ENCODE peak calls at places on chromosome 11, in five cellular contexts. E is pancreas, C is mesenteric fat pad, I is HEK293T, H is right cardiac atrium. U is an unnamed sample.

GRCh38 chr11:8813658-8814057 is 97.3 kb upstream of the AKIP1 start:
- DNase-seq in E (peak; percentile 69), C (no peak), I (peak; percentile 83), H (peak; percentile 75), U (peak; percentile 66)

GRCh38 chr11:116310215-116310614 is 462.6 kb downstream of the BUD13 start:
- DNase-seq in E (no peak), C (no peak), I (no peak), H (no peak), U (no peak)

GRCh38 chr11:108221401-108221800 is 1.0 kb downstream of the NPAT start:
- DNase-seq in E (no peak), C (no peak), I (no peak), H (no peak), U (no peak)

GRCh38 chr11:94759522-94759921 is 8.6 kb upstream of the AMOTL1 start:
- DNase-seq in E (no peak), C (no peak), I (no peak), H (no peak), U (no peak)

GRCh38 chr11:122367809-122368231 is 251.8 kb upstream of the BLID start:
- DNase-seq in E (no peak), C (no peak), I (no peak), H (peak; percentile 41), U (no peak)

GRCh38 chr11:116641561-116642045 is 131.2 kb downstream of the BUD13 start:
- DNase-seq in E (peak; percentile 82), C (no peak), I (peak; percentile 67), H (no peak), U (peak; percentile 30)

GRCh38 chr11:69242583-69242940 is 51.4 kb upstream of the MYEOV start:
- DNase-seq in E (no peak), C (peak; percentile 53), I (no peak), H (no peak), U (no peak)

GRCh38 chr11:76419896-76420295 is 24.9 kb upstream of the EMSY start:
- DNase-seq in E (no peak), C (no peak), I (peak; percentile 53), H (no peak), U (no peak)

GRCh38 chr11:112320668-112321067 is 60.0 kb upstream of the PLET1 start:
- DNase-seq in E (no peak), C (no peak), I (no peak), H (peak; percentile 77), U (peak; percentile 77)

GRCh38 chr11:67418476-67419281 is 3.2 kb downstream of the CARNS1 start:
- DNase-seq in E (peak; percentile 90), C (no peak), I (no peak), H (peak; percentile 44), U (peak; percentile 58)

U was measured in left ventricle myocardium inferior.